ENCODE peak calls at places on chromosomes 4 and X, in four cellular contexts. P is left cardiac atrium; U is fibroblast of gingiva; A is stimulated activated CD4-positive, alpha-beta T cell treated with anti-CD3 and anti-CD28 coated beads, Interleukin-15, amount 100 ng/mL, for 1 hour. G is an unnamed sample.

GRCh38 chr4:153489856-153490558 is 23.8 kb downstream of the TMEM131L start:
- DNase-seq in P (no peak), U (no peak), A (no peak), G (no peak)

GRCh38 chr4:6222761-6223292 is 22.5 kb upstream of the JAKMIP1 start:
- DNase-seq in P (no peak), U (no peak), A (no peak), G (no peak)

GRCh38 chrX:153063315-153063714 is 7.0 kb downstream of the PNMA3 start:
- DNase-seq in P (no peak), U (peak; percentile 39), A (no peak), G (no peak)

GRCh38 chr4:25031077-25031606 is 396 bp upstream of the LGI2 start:
- DNase-seq in P (peak; percentile 42), U (peak; percentile 3), A (no peak), G (peak; percentile 64)

GRCh38 chr4:146342600-146343192 is 128.4 kb downstream of the REELD1 start:
- DNase-seq in P (no peak), U (peak; percentile 26), A (no peak), G (no peak)

GRCh38 chrX:39677987-39678840 is 419.5 kb downstream of the BCOR start:
- DNase-seq in P (no peak), U (no peak), A (no peak), G (no peak)

GRCh38 chr4:6119507-6120020 is 80.8 kb downstream of the JAKMIP1 start:
- DNase-seq in P (no peak), U (no peak), A (no peak), G (no peak)

GRCh38 chr4:85970535-85970934 is 389.3 kb downstream of the MAPK10 start:
- DNase-seq in P (no peak), U (no peak), A (no peak), G (no peak)

GRCh38 chrX:149630681-149631292 is 805 bp downstream of the TMEM185A start:
- DNase-seq in P (no peak), U (peak; percentile 56), A (no peak), G (no peak)

GRCh38 chr4:90950385-90950841 is 823.2 kb downstream of the CCSER1 start:
- DNase-seq in P (no peak), U (no peak), A (no peak), G (no peak)

GRCh38 chr4:168528131-168528949 is 31.5 kb downstream of the PALLD start:
- DNase-seq in P (no peak), U (peak; percentile 24), A (no peak), G (no peak)

GRCh38 chrX:102339312-102340298 is 92.6 kb downstream of the NXF2 start:
- DNase-seq in P (peak; percentile 16), U (no peak), A (no peak), G (peak; percentile 33)

GRCh38 chr4:6907658-6908191 is 1.9 kb upstream of the TBC1D14 start:
- DNase-seq in P (peak; percentile 45), U (no peak), A (no peak), G (peak; percentile 63)

GRCh38 chr4:165170819-165171218 is 36.5 kb upstream of the KLHL2 start:
- DNase-seq in P (no peak), U (no peak), A (no peak), G (no peak)

GRCh38 chr4:68175562-68176155 is 46.0 kb upstream of the TMPRSS11F start:
- DNase-seq in P (no peak), U (peak; percentile 34), A (no peak), G (no peak)

GRCh38 chr4:144674711-144675110 is 28.8 kb downstream of the HHIP start:
- DNase-seq in P (no peak), U (no peak), A (no peak), G (no peak)

GRCh38 chr4:576245-576821 is at the start of gene TMEM271:
- DNase-seq in P (no peak), U (no peak), A (no peak), G (no peak)

GRCh38 chr4:15495621-15496020 is 25.9 kb downstream of the CC2D2A start:
- DNase-seq in P (no peak), U (peak; percentile 67), A (no peak), G (no peak)

GRCh38 chrX:21373637-21374162 is 518 bp upstream of the CNKSR2 start:
- DNase-seq in P (no peak), U (no peak), A (peak; percentile 1), G (peak; percentile 64)

GRCh38 chr4:173182403-173182802 is 13.8 kb downstream of the GALNT7 start:
- DNase-seq in P (no peak), U (peak; percentile 58), A (no peak), G (no peak)

GRCh38 chr4:147830102-147830463 is 98.2 kb downstream of the ARHGAP10 start:
- DNase-seq in P (no peak), U (no peak), A (no peak), G (no peak)

GRCh38 chr4:139099366-139099982 is 77.5 kb downstream of the ELF2 start:
- DNase-seq in P (peak; percentile 60), U (peak; percentile 71), A (peak; percentile 56), G (no peak)

GRCh38 chr4:73661646-73662119 is 41.4 kb upstream of the RASSF6 start:
- DNase-seq in P (no peak), U (peak; percentile 90), A (no peak), G (no peak)

GRCh38 chr4:168880811-168881595 is 129.1 kb downstream of the CBR4 start:
- DNase-seq in P (no peak), U (no peak), A (no peak), G (no peak)

GRCh38 chr4:100694467-100694866 is 176.6 kb upstream of the EMCN start:
- DNase-seq in P (no peak), U (no peak), A (no peak), G (no peak)

GRCh38 chr4:104909376-104909775 is 237.3 kb upstream of the TET2 start:
- DNase-seq in P (no peak), U (no peak), A (no peak), G (no peak)

GRCh38 chr4:164177186-164177585 is 576.7 kb upstream of the SMIM31 start:
- DNase-seq in P (no peak), U (no peak), A (no peak), G (no peak)

GRCh38 chr4:68259191-68259590 is 13.7 kb upstream of the TMPRSS11B start:
- DNase-seq in P (no peak), U (no peak), A (no peak), G (no peak)